ENCODE peak calls at places on chromosomes 6 and 20, in five cellular contexts. R is aorta, X is MM.1S, M is psoas muscle, U is suprapubic skin. K is an unnamed sample.
A peak's percentile ranks its signal among the peaks of the same experiment; 100 is the strongest.

GRCh38 chr20:40192083-40192482 is 497.0 kb downstream of the MAFB start:
- DNase-seq in R (no peak), X (no peak), M (no peak), U (no peak), K (no peak)

GRCh38 chr20:32416206-32416605 is 58.1 kb downstream of the ASXL1 start:
- DNase-seq in R (no peak), X (no peak), M (no peak), U (no peak), K (no peak)

GRCh38 chr6:158770533-158770932 is 48.6 kb downstream of the EZR start:
- DNase-seq in R (no peak), X (no peak), M (no peak), U (no peak), K (no peak)

GRCh38 chr6:150002710-150003109 is 22.6 kb downstream of the RAET1L start:
- DNase-seq in R (no peak), X (no peak), M (no peak), U (no peak), K (no peak)

GRCh38 chr6:33170176-33171095 is 21.8 kb downstream of the COL11A2 start:
- DNase-seq in R (no peak), X (no peak), M (no peak), U (no peak), K (no peak)

GRCh38 chr20:19738936-19739335 is 19.1 kb upstream of the RIN2 start:
- DNase-seq in R (no peak), X (no peak), M (no peak), U (no peak), K (no peak)

GRCh38 chr6:46453756-46454316 is 37.4 kb downstream of the RCAN2 start:
- DNase-seq in R (no peak), X (no peak), M (no peak), U (no peak), K (no peak)

GRCh38 chr6:127463056-127463455 is 3.9 kb upstream of the KIAA0408 start:
- DNase-seq in R (no peak), X (no peak), M (no peak), U (no peak), K (no peak)

GRCh38 chr6:17562636-17563035 is 37.5 kb upstream of the FAM8A1 start:
- DNase-seq in R (no peak), X (no peak), M (no peak), U (no peak), K (no peak)

GRCh38 chr6:14144678-14145113 is 27.1 kb downstream of the CD83 start:
- DNase-seq in R (peak; percentile 84), X (peak; percentile 57), M (peak; percentile 50), U (no peak), K (peak; percentile 73)

GRCh38 chr6:25100288-25100687 is 164.5 kb upstream of the RIPOR2 start:
- DNase-seq in R (no peak), X (no peak), M (no peak), U (no peak), K (no peak)

GRCh38 chr6:33313105-33313708 is 671 bp downstream of the TAPBP start:
- DNase-seq in R (peak; percentile 88), X (peak; percentile 26), M (peak; percentile 53), U (peak; percentile 80), K (no peak)

GRCh38 chr6:161694995-161695394 is 421.1 kb upstream of the AGPAT4 start:
- DNase-seq in R (no peak), X (peak; percentile 25), M (no peak), U (no peak), K (no peak)

GRCh38 chr6:37258405-37258704 is 411 bp upstream of the TMEM217 start:
- DNase-seq in R (no peak), X (no peak), M (no peak), U (no peak), K (no peak)

GRCh38 chr6:79453558-79454042 is 83.6 kb downstream of the LCA5 start:
- DNase-seq in R (no peak), X (no peak), M (no peak), U (no peak), K (no peak)

GRCh38 chr6:149421132-149421531 is 21.1 kb downstream of the SUMO4 start:
- DNase-seq in R (no peak), X (no peak), M (no peak), U (no peak), K (no peak)

GRCh38 chr6:14903176-14904088 is 342.4 kb upstream of the JARID2 start:
- DNase-seq in R (no peak), X (no peak), M (no peak), U (no peak), K (no peak)

GRCh38 chr20:42714298-42715141 is 475.2 kb downstream of the PTPRT start:
- DNase-seq in R (no peak), X (no peak), M (no peak), U (no peak), K (no peak)

GRCh38 chr6:165774903-165775608 is 112.0 kb upstream of the PDE10A start:
- DNase-seq in R (no peak), X (no peak), M (no peak), U (no peak), K (no peak)

GRCh38 chr20:16556299-16556698 is 16.9 kb downstream of the KIF16B start:
- DNase-seq in R (no peak), X (no peak), M (no peak), U (no peak), K (no peak)

GRCh38 chr6:151808331-151809241 is 1.1 kb downstream of the ESR1 start:
- DNase-seq in R (peak; percentile 73), X (peak; percentile 18), M (peak; percentile 30), U (no peak), K (no peak)

GRCh38 chr6:162798546-162798945 is 70.8 kb downstream of the PACRG start:
- DNase-seq in R (no peak), X (peak; percentile 6), M (no peak), U (no peak), K (no peak)

GRCh38 chr6:156262014-156262413 is 515.2 kb upstream of the ARID1B start:
- DNase-seq in R (no peak), X (no peak), M (no peak), U (no peak), K (no peak)

GRCh38 chr20:38109025-38109541 is 56.0 kb downstream of the TGM2 start:
- DNase-seq in R (no peak), X (no peak), M (peak; percentile 58), U (no peak), K (peak; percentile 31)

GRCh38 chr6:133958782-133959181 is 5.8 kb downstream of the TBPL1 start:
- DNase-seq in R (no peak), X (no peak), M (no peak), U (no peak), K (no peak)

GRCh38 chr6:165940366-165940765 is 227.3 kb downstream of the TBXT start:
- DNase-seq in R (no peak), X (no peak), M (no peak), U (no peak), K (no peak)

GRCh38 chr6:30903236-30903635 is 4.8 kb upstream of the GTF2H4 start:
- DNase-seq in R (no peak), X (no peak), M (no peak), U (no peak), K (no peak)

GRCh38 chr6:89985744-89986493 is 91.7 kb downstream of the GJA10 start:
- DNase-seq in R (no peak), X (no peak), M (peak; percentile 25), U (no peak), K (peak; percentile 72)

GRCh38 chr6:5866547-5867051 is 140.1 kb downstream of the NRN1 start:
- DNase-seq in R (no peak), X (peak; percentile 31), M (no peak), U (no peak), K (peak; percentile 77)

GRCh38 chr20:45935416-45936046 is 1.0 kb downstream of the PCIF1 start:
- DNase-seq in R (no peak), X (no peak), M (no peak), U (no peak), K (no peak)

DNA sequence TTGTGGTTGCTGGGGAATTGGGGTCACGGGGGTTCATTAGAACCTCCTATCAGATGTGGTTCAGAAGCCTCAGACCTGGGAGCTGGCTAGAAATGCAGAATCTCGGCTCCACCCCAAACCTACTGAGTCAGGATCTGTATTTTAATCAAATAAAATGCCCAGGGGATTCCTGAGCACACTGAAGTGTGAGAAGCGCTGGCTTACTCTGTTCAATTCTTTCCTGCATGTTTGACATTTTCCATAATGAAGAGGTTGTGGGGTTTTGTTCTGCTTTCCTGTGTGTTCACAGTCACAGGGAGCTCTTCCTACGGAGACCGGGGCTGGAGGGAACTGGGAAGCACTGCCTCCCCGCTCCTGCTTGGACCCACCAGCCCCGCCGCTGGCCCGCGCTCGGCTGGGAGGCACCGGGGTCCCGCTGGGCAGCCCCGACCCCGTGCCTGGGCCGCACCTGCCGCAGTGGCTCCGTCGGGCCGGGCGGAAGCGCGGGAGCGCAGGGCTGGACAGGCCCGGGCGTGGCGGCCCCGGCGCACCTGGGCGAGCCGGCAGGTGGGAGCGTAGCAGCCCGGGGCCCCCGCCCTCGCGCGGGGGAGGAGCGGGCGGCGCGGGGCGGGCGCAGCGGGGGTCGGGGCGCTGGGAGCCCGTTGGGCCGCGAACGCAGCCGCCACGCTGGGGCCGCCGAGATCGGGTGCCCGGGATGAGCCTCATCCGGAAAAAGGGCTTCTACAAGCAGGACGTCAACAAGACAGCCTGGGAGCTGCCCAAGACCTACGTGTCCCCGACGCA is at the start of gene MAPK13:
- DNase-seq in R (no peak), X (peak; percentile 62), M (no peak), U (peak; percentile 60), K (no peak)
- H3K4me1 ChIP-seq in R (no peaks in the 10 kb centered on the region), X (peaks cover 28% of the 10 kb centered on the region), M (no peaks in the 10 kb centered on the region), U (peaks cover 44% of the 10 kb centered on the region), K (peaks cover 12% of the 10 kb centered on the region)

DNA sequence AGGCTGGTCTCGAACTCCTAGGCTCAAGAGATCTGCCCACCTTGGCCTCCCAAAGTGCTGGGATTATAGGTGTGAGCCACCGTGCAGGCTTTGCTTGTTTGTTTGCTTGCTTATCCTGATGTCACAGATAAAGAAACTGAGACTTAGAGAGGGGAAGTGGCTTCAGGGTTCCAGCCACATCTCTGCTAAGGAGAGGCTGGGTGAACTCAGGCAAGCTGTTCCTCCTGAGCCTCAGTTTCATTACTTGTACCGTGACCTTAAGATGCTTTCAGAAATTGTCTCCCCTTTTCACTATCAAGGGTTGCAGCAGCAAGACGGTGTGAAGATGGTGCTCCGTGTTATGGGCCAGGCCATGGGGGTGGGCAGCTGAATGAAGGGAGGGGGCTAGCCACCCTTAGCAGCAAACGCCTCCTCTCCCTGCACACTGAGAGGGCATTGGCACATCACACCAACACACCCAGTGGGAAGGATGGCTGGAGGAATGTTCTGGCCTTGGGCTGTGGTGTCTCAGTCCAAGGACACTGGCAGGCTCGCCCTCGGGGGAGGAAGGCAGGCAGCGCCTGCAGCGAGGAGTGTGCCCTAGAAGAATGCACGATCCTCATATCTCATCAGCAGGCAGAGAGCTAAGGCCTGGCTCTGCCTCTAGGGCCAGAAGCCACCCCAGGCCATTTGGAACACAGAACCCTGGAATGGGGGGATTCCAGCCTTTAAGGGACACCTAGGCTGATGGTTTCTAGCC is 48.2 kb upstream of the TLDC2 start:
- DNase-seq in R (no peak), X (peak; percentile 85), M (no peak), U (no peak), K (no peak)
- H3K4me1 ChIP-seq in R (peaks cover 6% of the 10 kb centered on the region), X (peaks cover 14% of the 10 kb centered on the region), M (peaks cover 14% of the 10 kb centered on the region), U (peaks cover 35% of the 10 kb centered on the region), K (peaks cover 9% of the 10 kb centered on the region)

GRCh38 chr6:2865270-2866182 is 23.9 kb upstream of the SERPINB1 start:
- DNase-seq in R (no peak), X (no peak), M (no peak), U (no peak), K (no peak)
- H3K4me1 ChIP-seq in R (no peaks in the 10 kb centered on the region), X (peaks cover 21% of the 10 kb centered on the region), M (peaks cover 13% of the 10 kb centered on the region), U (peaks cover 12% of the 10 kb centered on the region), K (peaks cover 9% of the 10 kb centered on the region)

GRCh38 chr20:64006490-64006889 is 25.6 kb downstream of the PRPF6 start:
- DNase-seq in R (no peak), X (no peak), M (no peak), U (no peak), K (no peak)
- H3K4me1 ChIP-seq in R (no peaks in the 10 kb centered on the region), X (no peaks in the 10 kb centered on the region), M (peaks cover 4% of the 10 kb centered on the region), U (peaks cover 19% of the 10 kb centered on the region), K (no peaks in the 10 kb centered on the region)